ENCODE peak calls at places on chromosomes 3 and 15, in five cellular contexts. One of them, this sample, is unnamed.

GRCh38 chr3:172654470-172654869 is 56.4 kb downstream of the NCEH1 start:
- DNase-seq in brain microvascular endothelial cell: no peak
- DNase-seq in left ventricle myocardium superior: no peak
- DNase-seq in sigmoid colon: no peak
- DNase-seq in HTR-8/SVneo: no peak
- DNase-seq in this sample: no peak

GRCh38 chr15:61524091-61524490 is 295.0 kb upstream of the RORA start:
- DNase-seq in brain microvascular endothelial cell: no peak
- DNase-seq in left ventricle myocardium superior: no peak
- DNase-seq in sigmoid colon: no peak
- DNase-seq in HTR-8/SVneo: no peak
- DNase-seq in this sample: no peak

GRCh38 chr3:38153986-38154608 is 11.2 kb upstream of the OXSR1 start:
- DNase-seq in brain microvascular endothelial cell: peak
- DNase-seq in left ventricle myocardium superior: no peak
- DNase-seq in sigmoid colon: no peak
- DNase-seq in HTR-8/SVneo: no peak
- DNase-seq in this sample: no peak

GRCh38 chr15:43492266-43492665 is 690 bp downstream of the TP53BP1 start:
- DNase-seq in brain microvascular endothelial cell: no peak
- DNase-seq in left ventricle myocardium superior: no peak
- DNase-seq in sigmoid colon: no peak
- DNase-seq in HTR-8/SVneo: no peak
- DNase-seq in this sample: no peak

GRCh38 chr3:52054689-52055511 is 1.5 kb downstream of the DUSP7 start:
- DNase-seq in brain microvascular endothelial cell: no peak
- DNase-seq in left ventricle myocardium superior: peak
- DNase-seq in sigmoid colon: no peak
- DNase-seq in HTR-8/SVneo: no peak
- DNase-seq in this sample: no peak

GRCh38 chr3:156811092-156811862 is 14.9 kb upstream of the LEKR1 start:
- DNase-seq in brain microvascular endothelial cell: no peak
- DNase-seq in left ventricle myocardium superior: no peak
- DNase-seq in sigmoid colon: no peak
- DNase-seq in HTR-8/SVneo: no peak
- DNase-seq in this sample: no peak

GRCh38 chr3:48409291-48410201 is 20.3 kb downstream of the PLXNB1 start:
- DNase-seq in brain microvascular endothelial cell: no peak
- DNase-seq in left ventricle myocardium superior: peak
- DNase-seq in sigmoid colon: peak
- DNase-seq in HTR-8/SVneo: no peak
- DNase-seq in this sample: peak

GRCh38 chr3:45677045-45677436 is 12.2 kb upstream of the SACM1L start:
- DNase-seq in brain microvascular endothelial cell: peak
- DNase-seq in left ventricle myocardium superior: no peak
- DNase-seq in sigmoid colon: peak
- DNase-seq in HTR-8/SVneo: peak
- DNase-seq in this sample: peak

GRCh38 chr3:125613204-125613603 is 17.9 kb upstream of the OSBPL11 start:
- DNase-seq in brain microvascular endothelial cell: no peak
- DNase-seq in left ventricle myocardium superior: no peak
- DNase-seq in sigmoid colon: no peak
- DNase-seq in HTR-8/SVneo: no peak
- DNase-seq in this sample: no peak

GRCh38 chr3:75978686-75979085 is 193.3 kb upstream of the ZNF717 start:
- DNase-seq in brain microvascular endothelial cell: peak
- DNase-seq in left ventricle myocardium superior: no peak
- DNase-seq in sigmoid colon: no peak
- DNase-seq in HTR-8/SVneo: no peak
- DNase-seq in this sample: no peak

GRCh38 chr15:47685141-47685870 is 32.0 kb upstream of the SEMA6D start:
- DNase-seq in brain microvascular endothelial cell: no peak
- DNase-seq in left ventricle myocardium superior: no peak
- DNase-seq in sigmoid colon: no peak
- DNase-seq in HTR-8/SVneo: peak
- DNase-seq in this sample: no peak